ENCODE peak calls at places on chromosome 6, in six cellular contexts. One of them, this sample, is unnamed.

GRCh38 chr6:99282479-99283062 is 66.9 kb downstream of the FAXC start:
- DNase-seq in thyroid gland: no peak
- DNase-seq in astrocyte of the cerebellum: peak; percentile 4
- DNase-seq in tibial artery: no peak
- DNase-seq in astrocyte: peak; percentile 18
- DNase-seq in left lung: no peak
- DNase-seq in this sample: peak; percentile 34

GRCh38 chr6:144896876-144897275 is 611.7 kb downstream of the UTRN start:
- DNase-seq in thyroid gland: peak; percentile 10
- DNase-seq in astrocyte of the cerebellum: no peak
- DNase-seq in tibial artery: no peak
- DNase-seq in astrocyte: no peak
- DNase-seq in left lung: no peak
- DNase-seq in this sample: no peak

GRCh38 chr6:134029495-134030455 is 22.6 kb downstream of the SLC2A12 start:
- DNase-seq in thyroid gland: no peak
- DNase-seq in astrocyte of the cerebellum: no peak
- DNase-seq in tibial artery: no peak
- DNase-seq in astrocyte: no peak
- DNase-seq in left lung: no peak
- DNase-seq in this sample: peak; percentile 63

GRCh38 chr6:107066697-107067659 is 39.0 kb downstream of the MTRES1 start:
- DNase-seq in thyroid gland: no peak
- DNase-seq in astrocyte of the cerebellum: no peak
- DNase-seq in tibial artery: no peak
- DNase-seq in astrocyte: peak; percentile 25
- DNase-seq in left lung: no peak
- DNase-seq in this sample: no peak

GRCh38 chr6:81439417-81439816 is 313.1 kb downstream of the TENT5A start:
- DNase-seq in thyroid gland: no peak
- DNase-seq in astrocyte of the cerebellum: no peak
- DNase-seq in tibial artery: no peak
- DNase-seq in astrocyte: no peak
- DNase-seq in left lung: no peak
- DNase-seq in this sample: no peak

GRCh38 chr6:137234505-137234863 is 15.3 kb upstream of the IFNGR1 start:
- DNase-seq in thyroid gland: no peak
- DNase-seq in astrocyte of the cerebellum: no peak
- DNase-seq in tibial artery: no peak
- DNase-seq in astrocyte: no peak
- DNase-seq in left lung: no peak
- DNase-seq in this sample: no peak

GRCh38 chr6:122845916-122846632 is 57.0 kb downstream of the SMPDL3A start:
- DNase-seq in thyroid gland: no peak
- DNase-seq in astrocyte of the cerebellum: no peak
- DNase-seq in tibial artery: no peak
- DNase-seq in astrocyte: peak; percentile 21
- DNase-seq in left lung: no peak
- DNase-seq in this sample: peak; percentile 76

GRCh38 chr6:53718597-53719460 is 53.3 kb upstream of the KLHL31 start:
- DNase-seq in thyroid gland: peak; percentile 48
- DNase-seq in astrocyte of the cerebellum: peak; percentile 49
- DNase-seq in tibial artery: peak; percentile 32
- DNase-seq in astrocyte: peak; percentile 53
- DNase-seq in left lung: no peak
- DNase-seq in this sample: peak; percentile 75

GRCh38 chr6:45226081-45226480 is 102.0 kb upstream of the RUNX2 start:
- DNase-seq in thyroid gland: no peak
- DNase-seq in astrocyte of the cerebellum: no peak
- DNase-seq in tibial artery: no peak
- DNase-seq in astrocyte: no peak
- DNase-seq in left lung: no peak
- DNase-seq in this sample: no peak

GRCh38 chr6:44127186-44128019 is at the start of the genes MRPL14 and TMEM63B:
- DNase-seq in thyroid gland: peak; percentile 84
- DNase-seq in astrocyte of the cerebellum: peak; percentile 54
- DNase-seq in tibial artery: peak; percentile 74
- DNase-seq in astrocyte: peak; percentile 58
- DNase-seq in left lung: peak; percentile 98
- DNase-seq in this sample: peak; percentile 83

GRCh38 chr6:97059473-97059872 is 134.9 kb downstream of the KLHL32 start:
- DNase-seq in thyroid gland: no peak
- DNase-seq in astrocyte of the cerebellum: peak; percentile 16
- DNase-seq in tibial artery: no peak
- DNase-seq in astrocyte: peak; percentile 22
- DNase-seq in left lung: no peak
- DNase-seq in this sample: peak; percentile 53

GRCh38 chr6:167918507-167919278 is 78.8 kb upstream of the KIF25 start:
- DNase-seq in thyroid gland: no peak
- DNase-seq in astrocyte of the cerebellum: no peak
- DNase-seq in tibial artery: no peak
- DNase-seq in astrocyte: no peak
- DNase-seq in left lung: no peak
- DNase-seq in this sample: no peak

GRCh38 chr6:95576621-95577316 is 566 bp upstream of the MANEA start:
- DNase-seq in thyroid gland: no peak
- DNase-seq in astrocyte of the cerebellum: no peak
- DNase-seq in tibial artery: no peak
- DNase-seq in astrocyte: peak; percentile 20
- DNase-seq in left lung: no peak
- DNase-seq in this sample: peak; percentile 33

GRCh38 chr6:129069006-129069405 is 186.1 kb downstream of the LAMA2 start:
- DNase-seq in thyroid gland: no peak
- DNase-seq in astrocyte of the cerebellum: no peak
- DNase-seq in tibial artery: no peak
- DNase-seq in astrocyte: no peak
- DNase-seq in left lung: no peak
- DNase-seq in this sample: no peak

GRCh38 chr6:118894425-118895240 is 681 bp downstream of the ASF1A start:
- DNase-seq in thyroid gland: peak; percentile 86
- DNase-seq in astrocyte of the cerebellum: no peak
- DNase-seq in tibial artery: peak; percentile 70
- DNase-seq in astrocyte: peak; percentile 47
- DNase-seq in left lung: peak; percentile 92
- DNase-seq in this sample: peak; percentile 61

GRCh38 chr6:11586574-11586973 is 49.0 kb downstream of the TMEM170B start:
- DNase-seq in thyroid gland: no peak
- DNase-seq in astrocyte of the cerebellum: peak; percentile 87
- DNase-seq in tibial artery: no peak
- DNase-seq in astrocyte: peak; percentile 94
- DNase-seq in left lung: no peak
- DNase-seq in this sample: peak; percentile 54

GRCh38 chr6:169811072-169811471 is 59.6 kb downstream of the ERMARD start:
- DNase-seq in thyroid gland: no peak
- DNase-seq in astrocyte of the cerebellum: no peak
- DNase-seq in tibial artery: no peak
- DNase-seq in astrocyte: no peak
- DNase-seq in left lung: peak; percentile 50
- DNase-seq in this sample: no peak

GRCh38 chr6:104527311-104527710 is 332.4 kb downstream of the HACE1 start:
- DNase-seq in thyroid gland: no peak
- DNase-seq in astrocyte of the cerebellum: no peak
- DNase-seq in tibial artery: peak; percentile 28
- DNase-seq in astrocyte: no peak
- DNase-seq in left lung: no peak
- DNase-seq in this sample: no peak

GRCh38 chr6:34126419-34126818 is 19.5 kb downstream of the GRM4 start:
- DNase-seq in thyroid gland: no peak
- DNase-seq in astrocyte of the cerebellum: no peak
- DNase-seq in tibial artery: no peak
- DNase-seq in astrocyte: no peak
- DNase-seq in left lung: no peak
- DNase-seq in this sample: no peak
- TF ChIP-seq CTCF in thyroid gland: no peak
- TF ChIP-seq CTCF in astrocyte of the cerebellum: no peak
- TF ChIP-seq CTCF in tibial artery: no peak
- TF ChIP-seq CTCF in astrocyte: no peak
- TF ChIP-seq CTCF in left lung: no peak
- TF ChIP-seq CTCF in this sample: no peak

GRCh38 chr6:26554669-26555504 is 16.7 kb downstream of the HMGN4 start:
- DNase-seq in thyroid gland: peak; percentile 28
- DNase-seq in astrocyte of the cerebellum: no peak
- DNase-seq in tibial artery: no peak
- DNase-seq in astrocyte: peak; percentile 39
- DNase-seq in left lung: no peak
- DNase-seq in this sample: peak; percentile 73
- H3K4me3 ChIP-seq in thyroid gland: peak overlapping the region; percentile 6
- H3K4me3 ChIP-seq in astrocyte of the cerebellum: peak overlapping the region; percentile 59
- H3K4me3 ChIP-seq in tibial artery: peak overlapping the region; percentile 49
- H3K4me3 ChIP-seq in astrocyte: peak overlapping the region; percentile 63
- H3K4me3 ChIP-seq in left lung: peak overlapping the region; percentile 41
- H3K4me3 ChIP-seq in this sample: peak overlapping the region; percentile 58

DNA sequence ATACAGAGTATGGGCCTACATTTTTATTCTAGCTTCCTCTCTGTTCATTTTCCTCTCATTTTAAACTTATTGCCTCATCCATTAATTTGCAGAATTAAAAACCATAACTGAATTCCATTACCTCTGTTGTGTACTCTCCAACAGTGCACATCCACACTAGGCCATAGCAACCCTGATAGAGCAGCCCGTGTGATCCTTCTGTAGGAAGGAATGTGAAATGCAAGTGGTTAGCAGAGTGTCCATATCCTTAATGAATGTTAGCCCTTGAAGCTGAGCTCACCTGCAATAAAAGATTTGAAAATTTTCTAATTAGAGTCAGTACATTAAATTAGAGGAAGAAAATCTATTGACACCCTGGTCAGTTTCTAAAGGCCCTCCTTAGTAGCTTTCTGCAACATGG is 6.5 kb upstream of the GRIK2 start:
- DNase-seq in thyroid gland: no peak
- DNase-seq in astrocyte of the cerebellum: no peak
- DNase-seq in tibial artery: no peak
- DNase-seq in astrocyte: no peak
- DNase-seq in left lung: no peak
- DNase-seq in this sample: no peak
- TF ChIP-seq CTCF in thyroid gland: no peak
- TF ChIP-seq CTCF in astrocyte of the cerebellum: peak; percentile 34
- TF ChIP-seq CTCF in tibial artery: no peak
- TF ChIP-seq CTCF in astrocyte: no peak
- TF ChIP-seq CTCF in left lung: no peak
- TF ChIP-seq CTCF in this sample: peak; percentile 34

DNA sequence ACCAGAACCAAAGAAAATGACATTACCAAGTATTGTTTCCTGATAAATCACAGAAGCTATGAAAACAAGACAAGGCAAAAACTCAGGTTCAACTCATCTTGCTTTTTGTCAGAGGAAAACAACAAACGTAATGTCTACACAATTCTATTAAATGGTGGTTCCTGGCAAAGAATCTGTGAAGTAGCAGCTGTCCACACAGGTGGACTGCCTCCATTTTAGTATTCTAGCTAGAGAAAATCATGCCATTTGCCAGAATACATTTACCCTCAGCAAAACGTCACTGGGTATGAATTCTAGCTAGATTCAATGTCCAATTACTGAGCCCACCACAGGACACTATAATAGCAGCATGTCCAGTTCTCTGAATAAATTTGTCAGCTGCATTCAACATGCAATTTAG is 125.4 kb downstream of the ADGRB3 start:
- DNase-seq in thyroid gland: no peak
- DNase-seq in astrocyte of the cerebellum: no peak
- DNase-seq in tibial artery: no peak
- DNase-seq in astrocyte: no peak
- DNase-seq in left lung: no peak
- DNase-seq in this sample: no peak
- H3K4me3 ChIP-seq in thyroid gland: no peak overlapping the region
- H3K4me3 ChIP-seq in astrocyte of the cerebellum: no peak overlapping the region
- H3K4me3 ChIP-seq in tibial artery: no peak overlapping the region
- H3K4me3 ChIP-seq in astrocyte: no peak overlapping the region
- H3K4me3 ChIP-seq in left lung: no peak overlapping the region
- H3K4me3 ChIP-seq in this sample: no peak overlapping the region

DNA sequence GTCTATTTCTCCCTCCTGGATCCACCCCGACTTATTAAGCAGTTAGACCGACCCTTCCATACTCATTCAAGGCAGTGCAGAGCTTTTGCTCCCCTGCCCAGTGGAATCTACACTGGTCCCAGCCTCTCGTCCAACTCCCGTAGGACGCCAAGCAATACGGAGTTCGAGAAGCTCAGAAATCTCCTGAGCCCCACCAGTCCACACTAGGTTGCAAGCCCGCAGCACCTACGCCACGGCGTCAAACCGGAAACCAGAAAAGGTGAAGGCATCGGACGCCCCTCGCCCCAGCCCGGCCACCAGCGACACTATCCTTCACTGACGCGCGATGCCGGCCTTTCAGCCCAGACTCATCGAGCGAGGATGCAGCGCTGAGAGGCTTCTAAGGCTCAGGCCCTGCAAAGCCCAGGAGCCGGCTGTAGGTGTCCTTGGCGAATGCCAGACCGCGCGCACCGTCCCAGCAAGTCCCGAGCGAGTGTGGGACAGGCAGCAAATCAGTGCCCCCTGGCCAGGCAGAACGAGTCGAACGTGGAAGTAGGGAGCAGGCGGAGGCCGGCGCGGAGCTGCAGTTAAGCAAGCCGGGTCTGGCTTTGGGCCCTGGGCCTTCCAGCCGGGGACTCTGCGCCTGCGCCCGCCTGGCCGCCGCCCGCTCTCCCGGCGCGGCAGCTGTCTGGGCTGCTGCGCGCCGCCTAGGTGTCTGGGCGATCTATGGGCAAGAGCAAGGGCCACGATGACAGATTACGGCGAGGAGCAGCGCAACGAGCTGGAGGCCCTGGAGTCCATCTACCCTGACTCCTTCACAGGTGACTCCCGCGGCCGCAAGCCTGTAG is at the start of gene RWDD1:
- DNase-seq in thyroid gland: peak; percentile 99
- DNase-seq in astrocyte of the cerebellum: peak; percentile 99
- DNase-seq in tibial artery: peak; percentile 99
- DNase-seq in astrocyte: peak; percentile 100
- DNase-seq in left lung: peak; percentile 100
- DNase-seq in this sample: peak; percentile 99
- TF ChIP-seq CTCF in thyroid gland: no peak
- TF ChIP-seq CTCF in astrocyte of the cerebellum: no peak
- TF ChIP-seq CTCF in tibial artery: no peak
- TF ChIP-seq CTCF in astrocyte: no peak
- TF ChIP-seq CTCF in left lung: no peak
- TF ChIP-seq CTCF in this sample: no peak

DNA sequence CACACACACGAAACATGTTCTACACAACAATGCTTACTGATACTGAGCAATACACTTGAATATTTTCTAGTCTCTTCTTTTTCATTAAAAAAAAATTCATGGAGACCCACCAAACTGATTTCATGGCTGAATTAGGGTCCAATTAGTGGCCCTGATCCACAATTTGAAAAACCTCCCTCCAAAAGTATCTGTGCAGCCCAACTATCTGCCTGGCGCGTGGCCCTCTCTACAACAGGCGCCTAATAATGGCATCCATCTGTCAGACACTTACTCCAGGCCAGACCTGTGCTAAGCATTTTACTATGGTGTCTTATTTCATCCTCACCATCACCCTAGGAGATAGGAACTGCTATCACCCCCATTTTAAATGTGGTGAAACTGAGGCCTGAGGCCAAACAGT is 14.0 kb downstream of the TFEB start:
- DNase-seq in thyroid gland: no peak
- DNase-seq in astrocyte of the cerebellum: no peak
- DNase-seq in tibial artery: no peak
- DNase-seq in astrocyte: no peak
- DNase-seq in left lung: peak; percentile 9
- DNase-seq in this sample: no peak
- H3K4me3 ChIP-seq in thyroid gland: no peak overlapping the region
- H3K4me3 ChIP-seq in astrocyte of the cerebellum: no peak overlapping the region
- H3K4me3 ChIP-seq in tibial artery: no peak overlapping the region
- H3K4me3 ChIP-seq in astrocyte: no peak overlapping the region
- H3K4me3 ChIP-seq in left lung: no peak overlapping the region
- H3K4me3 ChIP-seq in this sample: no peak overlapping the region